ENCODE peak calls at places on chromosome X, in four cellular contexts. X, Y, V and L are unnamed samples.

GRCh38 chrX:36867143-36867542 is 141.0 kb upstream of the FAM47C start:
- DNase-seq in X (peak; percentile 5), Y (no peak), V (no peak), L (no peak)

GRCh38 chrX:107451754-107452153 is 2.3 kb downstream of the FRMPD3 start:
- DNase-seq in X (no peak), Y (no peak), V (no peak), L (no peak)

GRCh38 chrX:16646366-16647168 is 3.4 kb upstream of the S100G start:
- DNase-seq in X (no peak), Y (no peak), V (no peak), L (no peak)

GRCh38 chrX:48540015-48540350 is 469 bp downstream of the TBC1D25 start:
- DNase-seq in X (peak; percentile 71), Y (no peak), V (no peak), L (no peak)

GRCh38 chrX:44748014-44748413 is 95.8 kb upstream of the DUSP21 start:
- DNase-seq in X (peak; percentile 40), Y (no peak), V (no peak), L (no peak)

GRCh38 chrX:129651756-129652564 is 2.8 kb downstream of the APLN start:
- DNase-seq in X (no peak), Y (no peak), V (no peak), L (no peak)

GRCh38 chrX:75071334-75071733 is 84.7 kb downstream of the ABCB7 start:
- DNase-seq in X (no peak), Y (no peak), V (no peak), L (no peak)

GRCh38 chrX:42615161-42615563 is 162.8 kb downstream of the PPP1R2C start:
- DNase-seq in X (no peak), Y (no peak), V (no peak), L (peak; percentile 55)

GRCh38 chrX:9132036-9132435 is 98.1 kb upstream of the FAM9B start:
- DNase-seq in X (no peak), Y (no peak), V (no peak), L (no peak)

GRCh38 chrX:9131066-9131465 is 97.1 kb upstream of the FAM9B start:
- DNase-seq in X (no peak), Y (no peak), V (no peak), L (no peak)

GRCh38 chrX:9134341-9134740 is 100.4 kb upstream of the FAM9B start:
- DNase-seq in X (no peak), Y (no peak), V (no peak), L (no peak)

GRCh38 chrX:9135901-9136510 is 102.1 kb upstream of the FAM9B start:
- DNase-seq in X (no peak), Y (no peak), V (no peak), L (no peak)

DNA sequence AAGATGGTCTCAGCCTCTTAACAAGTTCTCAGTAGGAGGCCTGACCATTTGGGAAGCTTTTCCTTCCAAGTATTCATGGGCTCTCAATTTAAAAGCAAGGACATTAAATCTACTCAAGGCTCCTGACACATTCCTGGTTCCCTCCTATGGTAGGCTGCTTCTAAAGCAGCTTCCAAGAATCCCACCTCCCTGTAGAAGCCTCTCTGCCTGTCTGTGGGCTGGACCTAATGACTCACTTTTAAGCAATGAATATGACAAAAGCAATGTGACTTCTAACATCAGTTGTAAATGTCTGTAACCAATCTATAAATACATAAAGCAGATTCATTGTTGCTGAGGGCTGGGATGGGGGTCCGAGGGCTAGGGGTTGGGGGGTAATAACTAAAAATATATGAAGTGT is 99.5 kb upstream of the FAM9B start:
- DNase-seq in X (no peak), Y (no peak), V (no peak), L (no peak)
- H3K27ac ChIP-seq in X (no peak overlapping the region), Y (no peak overlapping the region), V (no peak overlapping the region), L (no peak overlapping the region)

GRCh38 chrX:56219702-56220101 is 12.5 kb upstream of the KLF8 start:
- DNase-seq in X (no peak), Y (no peak), V (no peak), L (no peak)
- TF ChIP-seq CTCF in X (peak; percentile 42), Y (no peak), V (no peak), L (no peak)

GRCh38 chrX:13755254-13755653 is 20.7 kb downstream of the OFD1 start:
- DNase-seq in X (no peak), Y (no peak), V (no peak), L (no peak)

GRCh38 chrX:13752141-13752540 is 17.6 kb downstream of the OFD1 start:
- DNase-seq in X (no peak), Y (no peak), V (no peak), L (no peak)

GRCh38 chrX:13752646-13753045 is 18.1 kb downstream of the OFD1 start:
- DNase-seq in X (no peak), Y (no peak), V (no peak), L (no peak)

GRCh38 chrX:13756381-13756780 is 21.8 kb downstream of the OFD1 start:
- DNase-seq in X (no peak), Y (no peak), V (no peak), L (no peak)

GRCh38 chrX:13754765-13755164 is 20.2 kb downstream of the OFD1 start:
- DNase-seq in X (no peak), Y (no peak), V (no peak), L (no peak)
- H3K4me1 ChIP-seq in X (no peaks in the 10 kb centered on the region), Y (peaks cover 2% of the 10 kb centered on the region), V (no peaks in the 10 kb centered on the region), L (peaks cover 6% of the 10 kb centered on the region)

GRCh38 chrX:120629667-120630537 is at the start of gene C1GALT1C1:
- DNase-seq in X (peak; percentile 89), Y (peak; percentile 94), V (peak; percentile 95), L (peak; percentile 96)
- H3K27ac ChIP-seq in X (peak within 1 kb of the TSS; percentile 78), Y (peak within 1 kb of the TSS; percentile 61), V (peak within 1 kb of the TSS; percentile 86), L (peak within 1 kb of the TSS; percentile 92)

GRCh38 chrX:53452812-53453211 is 18.6 kb upstream of the HSD17B10 start:
- DNase-seq in X (no peak), Y (no peak), V (no peak), L (no peak)

GRCh38 chrX:53456254-53456653 is 22.1 kb upstream of the HSD17B10 start:
- DNase-seq in X (no peak), Y (no peak), V (no peak), L (no peak)

DNA sequence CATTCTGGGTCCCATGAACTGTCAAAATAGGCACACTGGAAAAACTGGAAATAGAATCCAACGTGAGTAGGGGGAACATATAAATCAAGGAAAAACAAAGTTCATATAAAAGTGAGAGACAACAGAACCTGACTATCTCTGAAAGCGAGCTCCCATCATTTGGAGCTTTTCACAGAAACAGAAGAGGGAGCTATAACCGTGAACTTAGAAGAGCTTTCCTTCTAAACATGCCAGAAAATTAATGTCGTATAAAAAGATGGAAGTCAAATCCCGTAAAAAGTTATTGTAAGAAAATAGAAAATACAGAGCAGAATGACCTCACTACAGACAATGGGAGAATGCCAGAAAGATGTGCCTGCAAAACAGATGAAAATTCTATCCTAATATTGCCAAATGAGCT is 23.9 kb upstream of the HSD17B10 start:
- DNase-seq in X (no peak), Y (no peak), V (no peak), L (no peak)
- TF ChIP-seq CTCF in X (peak; percentile 38), Y (no peak), V (no peak), L (no peak)

GRCh38 chrX:7155163-7155562 is 7.2 kb upstream of the PUDP start:
- DNase-seq in X (no peak), Y (no peak), V (no peak), L (no peak)
- H3K4me1 ChIP-seq in X (no peaks in the 10 kb centered on the region), Y (no peaks in the 10 kb centered on the region), V (no peaks in the 10 kb centered on the region), L (no peaks in the 10 kb centered on the region)

DNA sequence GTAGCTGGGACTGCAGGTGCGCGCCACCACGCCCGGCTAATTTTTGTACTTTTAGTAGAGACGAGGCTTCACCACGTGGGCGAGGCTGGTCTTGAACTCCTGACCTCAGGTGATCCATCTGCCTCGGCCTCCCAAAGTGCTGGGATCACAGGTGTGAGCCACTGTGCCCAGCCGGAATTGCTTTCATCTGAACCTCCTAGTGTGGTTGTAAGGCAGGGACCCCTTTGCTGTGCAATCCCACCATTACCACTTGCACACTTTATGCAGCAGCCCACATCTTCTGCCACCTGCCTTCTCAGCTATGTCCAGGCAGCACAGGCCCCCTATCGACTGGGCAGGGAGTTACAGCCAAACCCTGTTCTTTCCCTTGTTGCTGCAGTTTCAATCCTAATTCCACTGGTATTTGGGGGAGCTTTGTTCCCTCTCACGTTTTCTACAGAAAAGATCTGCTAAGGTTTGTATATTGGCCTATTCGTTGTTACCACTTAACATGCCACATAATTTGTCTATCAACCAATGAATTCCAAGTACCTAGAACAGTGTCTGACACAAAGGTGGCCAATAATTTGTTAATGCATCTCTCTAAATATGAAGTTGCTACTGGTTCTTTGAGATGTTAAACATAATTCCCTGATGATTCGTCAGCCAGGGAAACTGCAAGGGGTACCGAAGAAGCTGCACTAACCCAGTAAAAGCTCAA is 6.5 kb downstream of the RPL39 start:
- DNase-seq in X (peak; percentile 47), Y (no peak), V (no peak), L (peak; percentile 48)
- H3K27ac ChIP-seq in X (no peak overlapping the region), Y (no peak overlapping the region), V (no peak overlapping the region), L (no peak overlapping the region)

GRCh38 chrX:30483996-30484395 is 93.6 kb downstream of the TASL start:
- DNase-seq in X (no peak), Y (no peak), V (no peak), L (no peak)

GRCh38 chrX:30493348-30493747 is 84.2 kb downstream of the TASL start:
- DNase-seq in X (no peak), Y (no peak), V (no peak), L (no peak)

GRCh38 chrX:30488092-30488491 is 89.5 kb downstream of the TASL start:
- DNase-seq in X (no peak), Y (no peak), V (no peak), L (no peak)

GRCh38 chrX:30489323-30489722 is 88.2 kb downstream of the TASL start:
- DNase-seq in X (no peak), Y (no peak), V (no peak), L (no peak)
- TF ChIP-seq CTCF in X (peak; percentile 38), Y (no peak), V (no peak), L (no peak)

GRCh38 chrX:150506020-150506419 is 62.4 kb upstream of the MTM1 start:
- DNase-seq in X (no peak), Y (no peak), V (no peak), L (no peak)
- H3K4me1 ChIP-seq in X (no peaks in the 10 kb centered on the region), Y (peaks cover 9% of the 10 kb centered on the region), V (no peaks in the 10 kb centered on the region), L (no peaks in the 10 kb centered on the region)